ENCODE peak calls at places on chromosomes 1 and 21, in eight cellular contexts. B is heart left ventricle, U is colonic mucosa, P is uterus, W is Peyer's patch, L is heart right ventricle, K is ovary, M is tibial artery. Y is an unnamed sample.
A peak's percentile ranks its signal among the peaks of the same experiment; 100 is the strongest.

GRCh38 chr1:36664564-36665287 is 182.0 kb upstream of the CSF3R start:
- DNase-seq in P (no peak), B (no peak), U (no peak), W (no peak), M (no peak), K (no peak), L (no peak), Y (no peak)

GRCh38 chr1:178739285-178740045 is 14.4 kb downstream of the RALGPS2 start:
- DNase-seq in U (no peak), K (no peak), M (no peak), P (no peak), B (no peak), L (no peak), W (no peak), Y (no peak)

GRCh38 chr1:21220815-21221214 is 44.1 kb upstream of the EIF4G3 start:
- DNase-seq in K (no peak), B (no peak), P (no peak), U (no peak), W (no peak), L (no peak), M (no peak), Y (no peak)

GRCh38 chr1:67626495-67627235 is 58.3 kb upstream of the GADD45A start:
- DNase-seq in W (no peak), P (no peak), U (no peak), K (no peak), M (no peak), L (no peak), B (no peak), Y (no peak)

GRCh38 chr1:6007318-6008083 is 15.3 kb upstream of the NPHP4 start:
- DNase-seq in B (peak; percentile 55), L (no peak), U (no peak), P (no peak), K (no peak), M (no peak), W (peak; percentile 21), Y (peak; percentile 27)

GRCh38 chr1:21508580-21509350 is 458 bp upstream of the ALPL start:
- DNase-seq in U (peak; percentile 63), W (peak; percentile 73), B (peak; percentile 85), M (peak; percentile 32), L (peak; percentile 68), K (peak; percentile 74), P (no peak), Y (peak; percentile 98)

GRCh38 chr1:205013683-205014367 is 29.2 kb upstream of the CNTN2 start:
- DNase-seq in B (no peak), P (peak; percentile 43), K (peak; percentile 65), M (no peak), W (no peak), L (peak; percentile 42), U (no peak), Y (no peak)

GRCh38 chr1:30147188-30147587 is 576.2 kb downstream of the MATN1 start:
- DNase-seq in B (no peak), W (no peak), U (no peak), P (no peak), L (no peak), M (no peak), K (no peak), Y (no peak)

GRCh38 chr1:91741906-91742305 is 144.0 kb downstream of the TGFBR3 start:
- DNase-seq in K (no peak), B (no peak), P (no peak), L (no peak), U (no peak), M (no peak), W (no peak), Y (no peak)

GRCh38 chr1:53123462-53124129 is 18.8 kb downstream of the SLC1A7 start:
- DNase-seq in K (peak; percentile 71), P (peak; percentile 78), U (no peak), L (peak; percentile 61), M (peak; percentile 86), B (peak; percentile 82), W (no peak), Y (peak; percentile 64)

GRCh38 chr21:35048183-35048601 is 910 bp downstream of the RUNX1 start:
- DNase-seq in W (no peak), U (no peak), P (no peak), L (no peak), M (no peak), K (no peak), B (peak; percentile 68), Y (peak; percentile 84)

GRCh38 chr1:216621536-216621935 is 101.7 kb downstream of the ESRRG start:
- DNase-seq in L (no peak), U (no peak), K (no peak), W (no peak), B (no peak), M (no peak), P (no peak), Y (no peak)

GRCh38 chr1:23574265-23574754 is 15.0 kb upstream of the ID3 start:
- DNase-seq in U (no peak), P (no peak), M (no peak), L (no peak), B (no peak), W (no peak), K (no peak), Y (no peak)

GRCh38 chr1:205236526-205236925 is 8.8 kb downstream of the TMCC2 start:
- DNase-seq in B (no peak), P (no peak), M (no peak), U (no peak), W (no peak), K (no peak), L (no peak), Y (no peak)

GRCh38 chr1:101190441-101190840 is 46.4 kb upstream of the S1PR1 start:
- DNase-seq in P (no peak), K (no peak), U (no peak), M (no peak), B (no peak), L (no peak), W (no peak), Y (no peak)

GRCh38 chr1:91011726-91012125 is 10.1 kb downstream of the ZNF644 start:
- DNase-seq in K (no peak), B (no peak), L (peak; percentile 24), U (no peak), W (no peak), P (no peak), M (no peak), Y (no peak)

GRCh38 chr1:197781998-197782718 is 6.9 kb upstream of the DENND1B start:
- DNase-seq in P (no peak), M (no peak), B (no peak), W (no peak), K (no peak), L (no peak), U (no peak), Y (no peak)

GRCh38 chr1:40232444-40232843 is 15.3 kb upstream of the TMCO2 start:
- DNase-seq in P (no peak), K (no peak), B (no peak), W (no peak), U (no peak), M (no peak), L (no peak), Y (no peak)

GRCh38 chr1:170908942-170909341 is 26.4 kb upstream of the MROH9 start:
- DNase-seq in M (no peak), P (no peak), U (no peak), B (no peak), L (no peak), W (no peak), K (no peak), Y (no peak)

DNA sequence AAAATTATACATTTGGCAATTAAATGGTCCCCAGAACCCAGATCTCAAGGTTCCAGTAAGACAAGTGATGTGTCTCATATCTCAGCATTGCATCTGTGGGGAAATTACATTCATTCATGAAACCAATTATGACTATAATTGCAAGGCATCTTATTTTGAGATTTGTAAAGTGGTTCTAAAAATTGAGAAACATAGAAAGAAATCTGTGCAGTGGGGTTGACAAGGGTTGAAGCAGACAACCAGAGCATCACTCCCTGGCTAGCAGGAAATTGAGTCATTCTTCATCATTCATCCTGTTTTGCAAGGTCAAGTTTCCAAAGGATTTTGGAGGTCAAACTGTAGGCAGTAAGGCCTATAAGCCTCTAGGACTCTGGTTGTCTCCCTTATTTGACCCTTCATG is 25.1 kb upstream of the MROH9 start:
- DNase-seq in U (no peak), B (no peak), K (no peak), P (no peak), M (no peak), W (no peak), L (no peak), Y (no peak)
- H3K4me3 ChIP-seq in U (no peak overlapping the region), B (no peak overlapping the region), K (no peak overlapping the region), P (no peak overlapping the region), M (no peak overlapping the region), W (no peak overlapping the region), L (no peak overlapping the region), Y (no peak overlapping the region)

GRCh38 chr1:169133801-169134558 is 27.5 kb downstream of the ATP1B1 start:
- DNase-seq in P (no peak), W (no peak), M (no peak), L (no peak), B (no peak), U (no peak), K (no peak), Y (no peak)
- TF ChIP-seq CTCF in P (no peak), W (peak; percentile 11), M (no peak), L (peak; percentile 40), B (no peak), U (peak; percentile 30), K (no peak), Y (peak; percentile 26)

DNA sequence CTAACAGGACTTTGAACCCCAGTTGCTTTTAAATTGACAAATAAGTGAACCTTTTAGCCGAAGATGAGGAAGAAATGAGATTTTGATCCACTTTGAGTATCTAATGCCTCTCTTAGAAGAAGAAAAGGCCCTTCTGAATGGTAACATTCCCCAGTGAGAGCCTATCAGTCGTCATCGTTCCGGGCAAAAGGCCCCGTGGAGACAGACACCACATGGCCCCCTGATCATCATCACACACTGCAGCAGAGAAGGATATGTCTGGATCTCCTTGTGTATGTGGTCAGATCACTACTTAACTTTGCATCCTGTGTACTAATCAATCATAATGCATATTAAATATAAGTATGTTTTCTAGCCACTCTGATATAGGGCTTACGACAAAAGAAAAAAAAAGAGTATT is 87.3 kb upstream of the SMYD2 start:
- DNase-seq in M (no peak), U (no peak), L (no peak), B (no peak), K (no peak), P (no peak), W (no peak), Y (no peak)
- H3K27me3 ChIP-seq in M (peaks cover 27% of the 10 kb centered on the region), U (no peaks in the 10 kb centered on the region), L (no peaks in the 10 kb centered on the region), B (no peaks in the 10 kb centered on the region), K (no peaks in the 10 kb centered on the region), P (no peaks in the 10 kb centered on the region), W (no peaks in the 10 kb centered on the region), Y (peaks cover 4% of the 10 kb centered on the region)

DNA sequence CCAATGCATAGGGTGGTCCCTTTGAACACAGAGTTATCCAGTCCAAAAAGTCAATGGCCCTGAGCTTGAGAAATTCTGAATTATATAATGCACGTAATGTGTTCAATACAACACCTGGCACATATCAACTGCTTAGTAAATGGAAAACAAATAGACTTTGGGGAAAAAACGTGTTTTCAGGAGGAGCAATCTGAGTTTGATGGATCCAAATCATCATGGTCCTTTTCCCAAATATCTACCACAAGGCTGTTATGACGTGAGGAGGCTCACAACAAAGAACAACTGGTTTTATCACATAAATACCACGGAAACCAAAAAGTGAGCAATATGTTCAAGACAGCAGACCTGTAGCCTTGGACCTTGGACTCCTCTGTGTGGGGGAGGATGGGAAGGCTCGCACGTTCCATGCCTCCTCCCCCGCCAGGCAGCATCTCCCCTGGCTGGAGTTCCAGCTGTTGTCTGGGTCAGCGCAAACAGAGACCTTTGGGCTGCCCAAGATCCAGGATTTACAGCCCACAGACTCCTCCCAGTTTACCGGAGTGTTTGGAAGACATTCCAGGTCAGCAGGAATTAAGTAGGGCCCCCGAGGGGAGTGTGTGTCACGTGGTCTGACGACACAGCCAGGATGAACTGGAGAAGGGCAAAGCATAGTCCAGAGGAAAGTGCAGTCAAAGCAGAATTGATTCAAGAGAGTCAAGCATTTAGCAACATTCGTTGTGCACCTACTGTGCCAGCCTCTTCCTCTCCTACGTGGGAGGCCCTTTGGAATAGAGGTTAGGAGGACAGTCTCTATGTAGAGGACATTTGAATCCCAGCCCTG is 32.2 kb upstream of the MED18 start:
- DNase-seq in K (peak; percentile 90), P (peak; percentile 91), W (peak; percentile 87), B (no peak), L (no peak), M (no peak), U (peak; percentile 79), Y (no peak)
- H3K4me3 ChIP-seq in K (no peak overlapping the region), P (no peak overlapping the region), W (no peak overlapping the region), B (no peak overlapping the region), L (no peak overlapping the region), M (no peak overlapping the region), U (no peak overlapping the region), Y (no peak overlapping the region)

Y was measured in left lung.